ENCODE peak calls at places on chromosomes 6 and 20, in five cellular contexts. One of them, this sample, is unnamed.

GRCh38 chr20:31679357-31680285 is 41.9 kb downstream of the COX4I2 start:
- DNase-seq in fibroblast of the conjunctiva: no peak
- DNase-seq in mesothelial cell of epicardium: no peak
- DNase-seq in NCI-H187: no peak
- DNase-seq in heart left ventricle: no peak
- DNase-seq in this sample: no peak

GRCh38 chr6:79280756-79281155 is 46.3 kb upstream of the HMGN3 start:
- DNase-seq in heart left ventricle: no peak
- DNase-seq in fibroblast of the conjunctiva: no peak
- DNase-seq in NCI-H187: no peak
- DNase-seq in mesothelial cell of epicardium: no peak
- DNase-seq in this sample: no peak

GRCh38 chr6:1988843-1989242 is 256.6 kb downstream of the GMDS start:
- DNase-seq in mesothelial cell of epicardium: no peak
- DNase-seq in NCI-H187: no peak
- DNase-seq in heart left ventricle: no peak
- DNase-seq in fibroblast of the conjunctiva: no peak
- DNase-seq in this sample: no peak

GRCh38 chr6:130520801-130521200 is 155.0 kb downstream of the TMEM200A start:
- DNase-seq in heart left ventricle: no peak
- DNase-seq in fibroblast of the conjunctiva: no peak
- DNase-seq in mesothelial cell of epicardium: no peak
- DNase-seq in NCI-H187: no peak
- DNase-seq in this sample: no peak

GRCh38 chr20:19757973-19758887 is at the start of gene RIN2:
- DNase-seq in heart left ventricle: peak
- DNase-seq in NCI-H187: peak
- DNase-seq in mesothelial cell of epicardium: peak
- DNase-seq in fibroblast of the conjunctiva: peak
- DNase-seq in this sample: no peak

GRCh38 chr20:19911810-19912382 is 105.3 kb upstream of the NAA20 start:
- DNase-seq in NCI-H187: no peak
- DNase-seq in mesothelial cell of epicardium: no peak
- DNase-seq in heart left ventricle: no peak
- DNase-seq in fibroblast of the conjunctiva: no peak
- DNase-seq in this sample: no peak

GRCh38 chr6:40287296-40287820 is 299.8 kb downstream of the LRFN2 start:
- DNase-seq in fibroblast of the conjunctiva: no peak
- DNase-seq in mesothelial cell of epicardium: no peak
- DNase-seq in NCI-H187: no peak
- DNase-seq in heart left ventricle: no peak
- DNase-seq in this sample: no peak

GRCh38 chr6:138817799-138818198 is 21.9 kb downstream of the ECT2L start:
- DNase-seq in mesothelial cell of epicardium: peak
- DNase-seq in NCI-H187: no peak
- DNase-seq in fibroblast of the conjunctiva: no peak
- DNase-seq in heart left ventricle: no peak
- DNase-seq in this sample: no peak

GRCh38 chr6:24740861-24741260 is 21.9 kb upstream of the C6orf62 start:
- DNase-seq in NCI-H187: no peak
- DNase-seq in heart left ventricle: no peak
- DNase-seq in mesothelial cell of epicardium: no peak
- DNase-seq in fibroblast of the conjunctiva: no peak
- DNase-seq in this sample: no peak

This sample was measured in GM19239.